ENCODE peak calls at places on chromosomes 4 and X, in five cellular contexts. A is Calu3, N is lower leg skin, G is tibial nerve, J is right atrium auricular region. O is an unnamed sample.

GRCh38 chr4:59855630-59856352 is 1344.3 kb upstream of the ADGRL3 start:
- DNase-seq in A (no peak), N (no peak), G (no peak), J (no peak), O (no peak)

GRCh38 chrX:21975827-21976226 is 35.3 kb downstream of the SMS start:
- DNase-seq in A (no peak), N (no peak), G (no peak), J (no peak), O (no peak)

GRCh38 chr4:75995727-75996126 is 5.0 kb upstream of the SDAD1 start:
- DNase-seq in A (no peak), N (no peak), G (no peak), J (no peak), O (no peak)

GRCh38 chrX:45715787-45716186 is 515.1 kb upstream of the DIPK2B start:
- DNase-seq in A (no peak), N (no peak), G (no peak), J (no peak), O (no peak)

GRCh38 chr4:87824352-87824751 is 8.4 kb upstream of the MEPE start:
- DNase-seq in A (no peak), N (no peak), G (no peak), J (no peak), O (no peak)

GRCh38 chr4:17912011-17912410 is 101.2 kb downstream of the NCAPG start:
- DNase-seq in A (no peak), N (no peak), G (no peak), J (no peak), O (no peak)

GRCh38 chrX:65697173-65697572 is 29.7 kb downstream of the MSN start:
- DNase-seq in A (no peak), N (no peak), G (no peak), J (no peak), O (no peak)

GRCh38 chr4:99945718-99946345 is 586 bp downstream of the DNAJB14 start:
- DNase-seq in A (no peak), N (no peak), G (no peak), J (no peak), O (no peak)

GRCh38 chrX:15242899-15243555 is 26.9 kb downstream of the ASB9 start:
- DNase-seq in A (peak), N (no peak), G (no peak), J (no peak), O (peak)

GRCh38 chr4:1752284-1753041 is 31.1 kb downstream of the TACC3 start:
- DNase-seq in A (peak), N (no peak), G (no peak), J (no peak), O (no peak)
- TF ChIP-seq CTCF in A (no peak), N (no peak), G (no peak), J (no peak), O (no peak)

GRCh38 chrX:67555578-67556203 is 11.9 kb downstream of the AR start:
- DNase-seq in A (peak), N (no peak), G (no peak), J (no peak), O (peak)
- TF ChIP-seq CTCF in A (peak), N (no peak), G (peak), J (peak), O (peak)

GRCh38 chrX:86805241-86805640 is 657.0 kb downstream of the DACH2 start:
- DNase-seq in A (no peak), N (no peak), G (no peak), J (no peak), O (no peak)

GRCh38 chrX:86806786-86807185 is 658.5 kb downstream of the DACH2 start:
- DNase-seq in A (peak), N (no peak), G (no peak), J (no peak), O (peak)
- TF ChIP-seq CTCF in A (no peak), N (no peak), G (no peak), J (no peak), O (no peak)

GRCh38 chr4:94451669-94452475 is at the start of gene PDLIM5:
- DNase-seq in A (peak), N (peak), G (peak), J (peak), O (peak)
- TF ChIP-seq CTCF in A (no peak), N (no peak), G (no peak), J (no peak), O (no peak)

DNA sequence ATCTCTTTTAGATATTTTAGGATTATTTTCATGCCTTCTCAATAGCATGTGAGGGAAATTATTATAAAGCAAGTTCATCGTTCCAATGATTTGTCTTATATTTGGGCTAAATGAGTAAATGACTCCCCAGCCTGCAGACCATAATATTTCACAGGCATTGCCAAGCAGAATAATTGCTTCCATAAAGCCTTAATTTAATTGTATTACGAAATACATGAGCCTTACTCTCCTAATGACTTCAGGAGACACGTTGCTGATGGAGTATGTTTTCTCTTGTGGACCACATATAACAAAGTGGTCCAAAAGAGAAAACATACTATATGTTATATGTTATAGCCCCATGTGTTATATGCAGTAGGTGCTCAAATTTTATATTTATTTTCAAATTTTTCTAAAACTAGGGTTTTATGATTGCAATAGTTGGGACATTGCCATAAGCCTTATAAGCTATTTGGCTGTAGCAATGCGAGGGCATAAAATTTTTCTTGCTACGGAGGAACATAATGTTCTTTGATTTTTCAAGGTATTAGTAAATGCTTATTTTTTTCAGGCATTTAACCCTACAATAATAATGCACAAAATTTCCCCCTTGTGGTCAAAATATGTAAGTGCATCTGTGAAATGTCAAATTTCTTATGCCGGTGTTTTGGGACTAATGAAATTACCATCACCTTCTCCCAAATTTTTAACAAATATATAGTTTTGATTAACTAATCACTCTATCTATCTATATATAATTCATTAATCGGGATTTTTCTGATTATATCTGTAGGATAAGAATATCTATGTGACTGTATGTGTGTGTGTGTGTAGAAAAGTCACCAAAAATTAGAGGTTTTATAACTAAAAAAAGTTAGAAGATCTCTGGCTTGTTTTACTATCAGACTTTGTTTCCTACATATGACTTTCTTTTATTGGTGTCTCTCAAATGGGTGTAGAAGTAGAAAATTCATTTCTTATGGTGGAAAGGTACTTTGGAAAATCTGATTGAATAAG is 26.4 kb upstream of the TMPRSS11D start:
- DNase-seq in A (no peak), N (no peak), G (no peak), J (no peak), O (no peak)
- TF ChIP-seq CTCF in A (peak), N (no peak), G (peak), J (peak), O (peak)